ENCODE peak calls at places on chromosomes 12 and 14, in nine cellular contexts. A, X, I, M, P, G, L, V and B are unnamed samples.

GRCh38 chr12:124562018-124562795 is 5.2 kb downstream of the NCOR2 start:
- DNase-seq in X (no peak), M (no peak), G (no peak), L (no peak), I (no peak), V (no peak), A (no peak), P (no peak), B (no peak)

GRCh38 chr14:68960123-68960522 is 19.0 kb downstream of the ACTN1 start:
- DNase-seq in P (no peak), L (no peak), I (no peak), G (no peak), A (no peak), V (no peak), X (no peak), M (no peak), B (no peak)

GRCh38 chr12:68245071-68246021 is 8.1 kb downstream of the IL22 start:
- DNase-seq in L (no peak), X (no peak), A (peak; percentile 24), V (no peak), G (no peak), I (no peak), M (no peak), P (no peak), B (no peak)

GRCh38 chr12:15494329-15495046 is 172.2 kb downstream of the PTPRO start:
- DNase-seq in X (no peak), G (no peak), M (no peak), V (no peak), A (no peak), L (no peak), P (no peak), I (no peak), B (no peak)

GRCh38 chr12:112796067-112796466 is 4.5 kb downstream of the RPH3A start:
- DNase-seq in G (no peak), V (no peak), L (no peak), X (no peak), I (no peak), P (no peak), M (no peak), A (no peak), B (no peak)

GRCh38 chr14:75369506-75369905 is 58.3 kb upstream of the JDP2 start:
- DNase-seq in X (no peak), P (no peak), G (no peak), L (no peak), I (no peak), V (peak; percentile 18), M (no peak), A (no peak), B (no peak)

GRCh38 chr14:54309615-54310014 is 87.2 kb upstream of the CDKN3 start:
- DNase-seq in G (no peak), P (no peak), I (no peak), A (no peak), M (no peak), L (no peak), V (no peak), X (no peak), B (no peak)

GRCh38 chr14:63960926-63961567 is 108.2 kb downstream of the SYNE2 start:
- DNase-seq in X (no peak), M (no peak), P (peak; percentile 49), G (peak; percentile 10), L (no peak), V (no peak), I (no peak), A (no peak), B (no peak)

GRCh38 chr12:94318178-94318577 is 141.5 kb downstream of the CEP83 start:
- DNase-seq in M (no peak), X (no peak), G (no peak), A (no peak), I (no peak), V (no peak), L (no peak), P (no peak), B (no peak)

GRCh38 chr12:131852551-131853299 is 24.5 kb downstream of the MMP17 start:
- DNase-seq in V (no peak), P (peak; percentile 73), L (no peak), X (no peak), I (no peak), M (no peak), A (no peak), G (no peak), B (no peak)

GRCh38 chr12:50918584-50919316 is 33.6 kb upstream of the HIGD1C start:
- DNase-seq in I (no peak), L (no peak), M (no peak), P (no peak), X (no peak), A (no peak), G (peak; percentile 15), V (no peak), B (no peak)

GRCh38 chr14:38755036-38755435 is 348.0 kb downstream of the SEC23A start:
- DNase-seq in L (no peak), V (no peak), G (no peak), X (no peak), M (no peak), I (no peak), P (peak; percentile 11), A (no peak), B (no peak)

GRCh38 chr14:105019861-105020814 is 745 bp downstream of the CDCA4 start:
- DNase-seq in V (no peak), M (peak; percentile 48), L (peak; percentile 45), P (no peak), A (peak; percentile 35), G (no peak), X (no peak), I (peak; percentile 49), B (no peak)

GRCh38 chr14:49134940-49135339 is 451.2 kb downstream of the RPS29 start:
- DNase-seq in A (peak; percentile 56), L (no peak), P (no peak), M (no peak), G (no peak), I (no peak), X (no peak), V (no peak), B (no peak)

GRCh38 chr14:89232366-89233070 is 184.5 kb downstream of the FOXN3 start:
- DNase-seq in I (no peak), M (no peak), P (no peak), G (no peak), V (no peak), L (no peak), A (no peak), X (no peak), B (no peak)

GRCh38 chr12:110135012-110135411 is 10.9 kb downstream of the IFT81 start:
- DNase-seq in L (no peak), X (peak; percentile 60), G (peak; percentile 65), M (no peak), I (no peak), P (peak; percentile 6), V (peak; percentile 89), A (no peak), B (no peak)

GRCh38 chr12:116125981-116126566 is 151.4 kb downstream of the MED13L start:
- DNase-seq in V (peak; percentile 51), I (no peak), A (no peak), M (no peak), G (no peak), L (no peak), P (no peak), X (no peak), B (no peak)